ENCODE peak calls at places on chromosomes 6 and 20, in four cellular contexts. One of them, this sample, is unnamed.

GRCh38 chr20:63551068-63551467 is 2.9 kb upstream of the FNDC11 start:
- DNase-seq in CD8-positive, alpha-beta T cell: no peak
- DNase-seq in CD4-positive, alpha-beta memory T cell: no peak
- DNase-seq in breast epithelium: no peak
- DNase-seq in this sample: no peak

GRCh38 chr20:3971145-3971544 is 44.2 kb downstream of the RNF24 start:
- DNase-seq in CD8-positive, alpha-beta T cell: no peak
- DNase-seq in breast epithelium: no peak
- DNase-seq in CD4-positive, alpha-beta memory T cell: no peak
- DNase-seq in this sample: no peak

GRCh38 chr20:63369724-63370622 is 8.8 kb upstream of the CHRNA4 start:
- DNase-seq in CD4-positive, alpha-beta memory T cell: no peak
- DNase-seq in breast epithelium: no peak
- DNase-seq in CD8-positive, alpha-beta T cell: peak; percentile 15
- DNase-seq in this sample: no peak

GRCh38 chr6:121896363-121896762 is 460.9 kb downstream of the GJA1 start:
- DNase-seq in CD8-positive, alpha-beta T cell: no peak
- DNase-seq in CD4-positive, alpha-beta memory T cell: no peak
- DNase-seq in breast epithelium: no peak
- DNase-seq in this sample: no peak

GRCh38 chr6:138258991-138259390 is 40.7 kb upstream of the PBOV1 start:
- DNase-seq in CD8-positive, alpha-beta T cell: no peak
- DNase-seq in CD4-positive, alpha-beta memory T cell: no peak
- DNase-seq in breast epithelium: no peak
- DNase-seq in this sample: no peak

GRCh38 chr6:121405306-121405705 is 30.1 kb upstream of the GJA1 start:
- DNase-seq in breast epithelium: no peak
- DNase-seq in CD4-positive, alpha-beta memory T cell: no peak
- DNase-seq in CD8-positive, alpha-beta T cell: no peak
- DNase-seq in this sample: no peak

GRCh38 chr6:79307321-79308036 is 73.0 kb upstream of the HMGN3 start:
- DNase-seq in CD4-positive, alpha-beta memory T cell: no peak
- DNase-seq in breast epithelium: no peak
- DNase-seq in CD8-positive, alpha-beta T cell: no peak
- DNase-seq in this sample: no peak

GRCh38 chr20:35306931-35307517 is 14.8 kb upstream of the FAM83C start:
- DNase-seq in CD4-positive, alpha-beta memory T cell: peak; percentile 16
- DNase-seq in CD8-positive, alpha-beta T cell: peak; percentile 27
- DNase-seq in breast epithelium: no peak
- DNase-seq in this sample: peak; percentile 75

GRCh38 chr20:38673261-38673660 is 51.0 kb upstream of the SLC32A1 start:
- DNase-seq in CD4-positive, alpha-beta memory T cell: no peak
- DNase-seq in breast epithelium: no peak
- DNase-seq in CD8-positive, alpha-beta T cell: no peak
- DNase-seq in this sample: no peak

GRCh38 chr20:12941025-12941424 is 67.7 kb upstream of the SPTLC3 start:
- DNase-seq in CD4-positive, alpha-beta memory T cell: no peak
- DNase-seq in breast epithelium: no peak
- DNase-seq in CD8-positive, alpha-beta T cell: no peak
- DNase-seq in this sample: no peak

GRCh38 chr6:10416863-10417641 is 2.2 kb upstream of the TFAP2A start:
- DNase-seq in CD8-positive, alpha-beta T cell: no peak
- DNase-seq in breast epithelium: no peak
- DNase-seq in CD4-positive, alpha-beta memory T cell: no peak
- DNase-seq in this sample: peak; percentile 21

GRCh38 chr6:139364302-139364981 is 10.0 kb downstream of the CITED2 start:
- DNase-seq in CD4-positive, alpha-beta memory T cell: peak; percentile 69
- DNase-seq in breast epithelium: no peak
- DNase-seq in CD8-positive, alpha-beta T cell: no peak
- DNase-seq in this sample: no peak

GRCh38 chr6:358432-358831 is 33.1 kb upstream of the IRF4 start:
- DNase-seq in CD8-positive, alpha-beta T cell: no peak
- DNase-seq in CD4-positive, alpha-beta memory T cell: no peak
- DNase-seq in breast epithelium: no peak
- DNase-seq in this sample: no peak

GRCh38 chr20:62751551-62752150 is 43.0 kb downstream of the NTSR1 start:
- DNase-seq in CD8-positive, alpha-beta T cell: peak; percentile 12
- DNase-seq in CD4-positive, alpha-beta memory T cell: no peak
- DNase-seq in breast epithelium: no peak
- DNase-seq in this sample: peak; percentile 18

GRCh38 chr20:21433329-21433890 is 36.1 kb upstream of the NKX2-4 start:
- DNase-seq in breast epithelium: no peak
- DNase-seq in CD8-positive, alpha-beta T cell: no peak
- DNase-seq in CD4-positive, alpha-beta memory T cell: no peak
- DNase-seq in this sample: no peak

GRCh38 chr6:146948790-146949342 is 255.4 kb upstream of the STXBP5 start:
- DNase-seq in CD8-positive, alpha-beta T cell: no peak
- DNase-seq in breast epithelium: no peak
- DNase-seq in CD4-positive, alpha-beta memory T cell: no peak
- DNase-seq in this sample: no peak

GRCh38 chr6:148617522-148617921 is 129.3 kb upstream of the UST start:
- DNase-seq in breast epithelium: no peak
- DNase-seq in CD4-positive, alpha-beta memory T cell: no peak
- DNase-seq in CD8-positive, alpha-beta T cell: no peak
- DNase-seq in this sample: no peak

GRCh38 chr20:6075428-6076219 is 21.8 kb upstream of the LRRN4 start:
- DNase-seq in breast epithelium: no peak
- DNase-seq in CD4-positive, alpha-beta memory T cell: no peak
- DNase-seq in CD8-positive, alpha-beta T cell: no peak
- DNase-seq in this sample: no peak

GRCh38 chr6:143111443-143111842 is 50.8 kb downstream of the AIG1 start:
- DNase-seq in CD4-positive, alpha-beta memory T cell: no peak
- DNase-seq in breast epithelium: no peak
- DNase-seq in CD8-positive, alpha-beta T cell: no peak
- DNase-seq in this sample: no peak

GRCh38 chr6:108844632-108845031 is 3.6 kb upstream of the ARMC2 start:
- DNase-seq in CD4-positive, alpha-beta memory T cell: no peak
- DNase-seq in CD8-positive, alpha-beta T cell: no peak
- DNase-seq in breast epithelium: no peak
- DNase-seq in this sample: no peak

GRCh38 chr6:26031595-26032386 is 55.4 kb upstream of the HFE start:
- DNase-seq in breast epithelium: no peak
- DNase-seq in CD8-positive, alpha-beta T cell: peak; percentile 91
- DNase-seq in CD4-positive, alpha-beta memory T cell: peak; percentile 89
- DNase-seq in this sample: peak; percentile 96

GRCh38 chr6:89050155-89050554 is 30.4 kb upstream of the PNRC1 start:
- DNase-seq in CD4-positive, alpha-beta memory T cell: no peak
- DNase-seq in CD8-positive, alpha-beta T cell: no peak
- DNase-seq in breast epithelium: peak; percentile 62
- DNase-seq in this sample: no peak

GRCh38 chr20:2875690-2876203 is 2.5 kb downstream of the PTPRA start:
- DNase-seq in CD4-positive, alpha-beta memory T cell: no peak
- DNase-seq in CD8-positive, alpha-beta T cell: no peak
- DNase-seq in breast epithelium: no peak
- DNase-seq in this sample: no peak

GRCh38 chr6:90508753-90509152 is 78.1 kb downstream of the MAP3K7 start:
- DNase-seq in CD4-positive, alpha-beta memory T cell: no peak
- DNase-seq in CD8-positive, alpha-beta T cell: no peak
- DNase-seq in breast epithelium: no peak
- DNase-seq in this sample: no peak

GRCh38 chr6:149484733-149485700 is at the start of gene ZC3H12D:
- DNase-seq in breast epithelium: no peak
- DNase-seq in CD4-positive, alpha-beta memory T cell: peak; percentile 91
- DNase-seq in CD8-positive, alpha-beta T cell: peak; percentile 90
- DNase-seq in this sample: peak; percentile 89

GRCh38 chr6:84867521-84867920 is 103.1 kb upstream of the TBX18 start:
- DNase-seq in breast epithelium: no peak
- DNase-seq in CD4-positive, alpha-beta memory T cell: no peak
- DNase-seq in CD8-positive, alpha-beta T cell: no peak
- DNase-seq in this sample: no peak

GRCh38 chr6:158737710-158738615 is 81.2 kb downstream of the EZR start:
- DNase-seq in CD4-positive, alpha-beta memory T cell: no peak
- DNase-seq in breast epithelium: no peak
- DNase-seq in CD8-positive, alpha-beta T cell: no peak
- DNase-seq in this sample: no peak

GRCh38 chr6:168009331-168009730 is 11.9 kb downstream of the KIF25 start:
- DNase-seq in CD4-positive, alpha-beta memory T cell: no peak
- DNase-seq in CD8-positive, alpha-beta T cell: no peak
- DNase-seq in breast epithelium: no peak
- DNase-seq in this sample: no peak

GRCh38 chr6:45900808-45901752 is 114.6 kb downstream of the CLIC5 start:
- DNase-seq in CD8-positive, alpha-beta T cell: no peak
- DNase-seq in breast epithelium: no peak
- DNase-seq in CD4-positive, alpha-beta memory T cell: no peak
- DNase-seq in this sample: no peak

GRCh38 chr6:154710689-154711088 is 22.5 kb upstream of the SCAF8 start:
- DNase-seq in breast epithelium: no peak
- DNase-seq in CD8-positive, alpha-beta T cell: no peak
- DNase-seq in CD4-positive, alpha-beta memory T cell: no peak
- DNase-seq in this sample: no peak

GRCh38 chr6:154706389-154706788 is 26.8 kb upstream of the SCAF8 start:
- DNase-seq in breast epithelium: no peak
- DNase-seq in CD8-positive, alpha-beta T cell: no peak
- DNase-seq in CD4-positive, alpha-beta memory T cell: no peak
- DNase-seq in this sample: no peak

GRCh38 chr6:154715449-154715848 is 17.8 kb upstream of the SCAF8 start:
- DNase-seq in CD4-positive, alpha-beta memory T cell: no peak
- DNase-seq in CD8-positive, alpha-beta T cell: no peak
- DNase-seq in breast epithelium: no peak
- DNase-seq in this sample: no peak

GRCh38 chr6:154705471-154706113 is 27.6 kb upstream of the SCAF8 start:
- DNase-seq in breast epithelium: no peak
- DNase-seq in CD8-positive, alpha-beta T cell: no peak
- DNase-seq in CD4-positive, alpha-beta memory T cell: peak; percentile 6
- DNase-seq in this sample: no peak

GRCh38 chr6:154709621-154710020 is 23.6 kb upstream of the SCAF8 start:
- DNase-seq in CD4-positive, alpha-beta memory T cell: no peak
- DNase-seq in breast epithelium: no peak
- DNase-seq in CD8-positive, alpha-beta T cell: no peak
- DNase-seq in this sample: no peak
- H3K4me3 ChIP-seq in CD4-positive, alpha-beta memory T cell: no peak overlapping the region
- H3K4me3 ChIP-seq in breast epithelium: no peak overlapping the region
- H3K4me3 ChIP-seq in CD8-positive, alpha-beta T cell: no peak overlapping the region
- H3K4me3 ChIP-seq in this sample: no peak overlapping the region

GRCh38 chr6:152824666-152825065 is 74.1 kb downstream of the VIP start:
- DNase-seq in CD8-positive, alpha-beta T cell: no peak
- DNase-seq in CD4-positive, alpha-beta memory T cell: no peak
- DNase-seq in breast epithelium: no peak
- DNase-seq in this sample: no peak
- H3K36me3 ChIP-seq in CD8-positive, alpha-beta T cell: no peaks in the 10 kb centered on the region
- H3K36me3 ChIP-seq in CD4-positive, alpha-beta memory T cell: no peaks in the 10 kb centered on the region
- H3K36me3 ChIP-seq in breast epithelium: no peaks in the 10 kb centered on the region
- H3K36me3 ChIP-seq in this sample: no peaks in the 10 kb centered on the region

GRCh38 chr6:3022765-3023662 is 23.3 kb downstream of the NQO2 start:
- DNase-seq in CD8-positive, alpha-beta T cell: no peak
- DNase-seq in CD4-positive, alpha-beta memory T cell: no peak
- DNase-seq in breast epithelium: no peak
- DNase-seq in this sample: peak; percentile 40

GRCh38 chr6:3019749-3020320 is 20.1 kb downstream of the NQO2 start:
- DNase-seq in CD4-positive, alpha-beta memory T cell: no peak
- DNase-seq in breast epithelium: no peak
- DNase-seq in CD8-positive, alpha-beta T cell: no peak
- DNase-seq in this sample: no peak

GRCh38 chr6:3019065-3019464 is 19.4 kb downstream of the NQO2 start:
- DNase-seq in CD4-positive, alpha-beta memory T cell: no peak
- DNase-seq in CD8-positive, alpha-beta T cell: no peak
- DNase-seq in breast epithelium: no peak
- DNase-seq in this sample: no peak

GRCh38 chr6:3026811-3027626 is 27.3 kb downstream of the NQO2 start:
- DNase-seq in breast epithelium: no peak
- DNase-seq in CD8-positive, alpha-beta T cell: peak; percentile 33
- DNase-seq in CD4-positive, alpha-beta memory T cell: peak; percentile 71
- DNase-seq in this sample: no peak

DNA sequence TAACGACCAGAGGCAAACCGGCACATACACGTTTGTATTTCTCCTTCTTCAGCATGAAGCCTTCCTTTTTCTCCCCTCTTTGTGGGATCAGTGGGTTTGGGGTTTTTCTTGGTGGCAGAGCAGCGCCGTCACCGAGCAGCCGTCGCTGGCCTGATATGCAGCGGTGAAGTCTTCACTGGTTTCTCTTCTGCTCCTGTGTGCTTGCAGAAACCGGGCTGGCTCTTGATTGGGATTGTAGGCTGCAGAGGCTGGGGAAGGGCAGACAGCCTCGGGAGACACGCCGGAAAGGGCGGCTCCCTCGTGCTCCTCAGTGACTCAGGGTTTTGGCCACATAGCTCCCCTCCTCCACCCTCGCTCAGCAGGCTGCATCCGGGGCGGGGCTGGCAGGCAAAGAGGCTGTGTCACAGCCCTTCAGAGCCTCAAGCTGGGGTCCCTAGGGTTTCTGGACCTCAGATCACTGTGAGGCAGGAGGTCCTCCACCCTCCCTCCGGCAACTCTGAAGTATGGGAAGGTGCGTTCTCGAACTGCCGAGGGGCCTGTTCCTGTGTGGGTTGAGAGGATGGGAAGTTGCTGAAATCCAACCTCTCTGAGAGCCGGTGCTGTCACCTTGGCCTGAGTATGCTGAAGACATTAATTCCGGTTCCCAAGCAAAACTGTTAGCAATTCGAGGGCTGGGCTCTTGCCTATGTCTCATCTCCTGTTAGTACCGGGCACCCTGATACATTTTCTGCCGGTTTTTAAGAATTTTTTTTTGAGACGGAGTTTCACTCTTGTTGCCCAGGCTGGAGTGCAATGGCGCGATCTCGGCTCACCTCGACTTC is 24.2 kb downstream of the NQO2 start:
- DNase-seq in CD4-positive, alpha-beta memory T cell: peak; percentile 78
- DNase-seq in breast epithelium: peak; percentile 83
- DNase-seq in CD8-positive, alpha-beta T cell: peak; percentile 87
- DNase-seq in this sample: peak; percentile 93
- H3K4me3 ChIP-seq in CD4-positive, alpha-beta memory T cell: peak overlapping the region; percentile 67
- H3K4me3 ChIP-seq in breast epithelium: peak overlapping the region; percentile 69
- H3K4me3 ChIP-seq in CD8-positive, alpha-beta T cell: peak overlapping the region; percentile 71
- H3K4me3 ChIP-seq in this sample: no peak overlapping the region

GRCh38 chr20:24640276-24640675 is 170.8 kb downstream of the SYNDIG1 start:
- DNase-seq in breast epithelium: no peak
- DNase-seq in CD4-positive, alpha-beta memory T cell: no peak
- DNase-seq in CD8-positive, alpha-beta T cell: no peak
- DNase-seq in this sample: no peak

GRCh38 chr20:24639167-24639548 is 169.7 kb downstream of the SYNDIG1 start:
- DNase-seq in breast epithelium: no peak
- DNase-seq in CD8-positive, alpha-beta T cell: no peak
- DNase-seq in CD4-positive, alpha-beta memory T cell: no peak
- DNase-seq in this sample: no peak

GRCh38 chr20:24636626-24637025 is 167.2 kb downstream of the SYNDIG1 start:
- DNase-seq in breast epithelium: no peak
- DNase-seq in CD8-positive, alpha-beta T cell: no peak
- DNase-seq in CD4-positive, alpha-beta memory T cell: no peak
- DNase-seq in this sample: no peak

GRCh38 chr20:24638546-24639166 is 169.2 kb downstream of the SYNDIG1 start:
- DNase-seq in CD4-positive, alpha-beta memory T cell: no peak
- DNase-seq in CD8-positive, alpha-beta T cell: no peak
- DNase-seq in breast epithelium: no peak
- DNase-seq in this sample: no peak

DNA sequence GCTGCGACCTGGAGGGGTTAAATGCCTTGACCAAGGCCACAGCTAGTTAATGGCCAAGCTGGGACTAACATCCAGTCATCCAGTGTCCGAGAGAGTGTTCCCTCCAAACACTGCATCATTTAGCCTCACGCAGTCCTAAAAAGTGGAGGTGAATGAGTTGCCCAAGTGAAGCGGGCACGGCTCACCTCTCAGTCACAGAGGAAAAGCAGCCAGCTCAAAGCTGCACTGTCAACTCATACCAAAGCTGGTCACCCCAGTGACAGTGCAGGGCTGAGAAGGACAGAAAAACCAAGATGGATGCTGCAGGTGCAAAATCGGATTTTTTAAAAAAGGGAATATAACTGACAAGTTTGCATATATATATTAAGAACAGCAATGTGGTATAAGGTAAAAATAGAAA is 168.5 kb downstream of the SYNDIG1 start:
- DNase-seq in CD4-positive, alpha-beta memory T cell: no peak
- DNase-seq in breast epithelium: no peak
- DNase-seq in CD8-positive, alpha-beta T cell: no peak
- DNase-seq in this sample: no peak
- H3K36me3 ChIP-seq in CD4-positive, alpha-beta memory T cell: no peaks in the 10 kb centered on the region
- H3K36me3 ChIP-seq in breast epithelium: no peaks in the 10 kb centered on the region
- H3K36me3 ChIP-seq in CD8-positive, alpha-beta T cell: no peaks in the 10 kb centered on the region
- H3K36me3 ChIP-seq in this sample: no peaks in the 10 kb centered on the region

This sample was measured in mucosa of descending colon.